ENCODE peak calls at places on chromosome 6, in six cellular contexts. One of them, this sample, is unnamed.

GRCh38 chr6:8939615-8940014 is 504.3 kb upstream of the SLC35B3 start:
- DNase-seq in left ventricle myocardium inferior: no peak
- DNase-seq in NCI-H748 treated with DMSO at 0.1 percent for 48 hours: peak
- DNase-seq in heart left ventricle: no peak
- DNase-seq in EL: peak
- DNase-seq in H1: no peak
- DNase-seq in this sample: peak

GRCh38 chr6:160041608-160042007 is 72.7 kb downstream of the IGF2R start:
- DNase-seq in left ventricle myocardium inferior: peak
- DNase-seq in NCI-H748 treated with DMSO at 0.1 percent for 48 hours: no peak
- DNase-seq in heart left ventricle: peak
- DNase-seq in EL: peak
- DNase-seq in H1: no peak
- DNase-seq in this sample: peak

GRCh38 chr6:30810813-30811329 is 66.5 kb upstream of the IER3 start:
- DNase-seq in left ventricle myocardium inferior: no peak
- DNase-seq in NCI-H748 treated with DMSO at 0.1 percent for 48 hours: no peak
- DNase-seq in heart left ventricle: no peak
- DNase-seq in EL: no peak
- DNase-seq in H1: no peak
- DNase-seq in this sample: no peak

GRCh38 chr6:93819189-93819588 is 399.8 kb upstream of the EPHA7 start:
- DNase-seq in left ventricle myocardium inferior: no peak
- DNase-seq in NCI-H748 treated with DMSO at 0.1 percent for 48 hours: no peak
- DNase-seq in heart left ventricle: no peak
- DNase-seq in EL: no peak
- DNase-seq in H1: no peak
- DNase-seq in this sample: no peak

GRCh38 chr6:145557474-145557873 is 177.8 kb downstream of the EPM2A start:
- DNase-seq in left ventricle myocardium inferior: no peak
- DNase-seq in NCI-H748 treated with DMSO at 0.1 percent for 48 hours: no peak
- DNase-seq in heart left ventricle: no peak
- DNase-seq in EL: no peak
- DNase-seq in H1: no peak
- DNase-seq in this sample: no peak

GRCh38 chr6:40227735-40228134 is 293.5 kb upstream of the MOCS1 start:
- DNase-seq in left ventricle myocardium inferior: no peak
- DNase-seq in NCI-H748 treated with DMSO at 0.1 percent for 48 hours: no peak
- DNase-seq in heart left ventricle: no peak
- DNase-seq in EL: no peak
- DNase-seq in H1: no peak
- DNase-seq in this sample: no peak

GRCh38 chr6:75458895-75459294 is 34.7 kb downstream of the FILIP1 start:
- DNase-seq in left ventricle myocardium inferior: no peak
- DNase-seq in NCI-H748 treated with DMSO at 0.1 percent for 48 hours: no peak
- DNase-seq in heart left ventricle: peak
- DNase-seq in EL: peak
- DNase-seq in H1: no peak
- DNase-seq in this sample: no peak

GRCh38 chr6:69349776-69350175 is 447.0 kb downstream of the LMBRD1 start:
- DNase-seq in left ventricle myocardium inferior: peak
- DNase-seq in NCI-H748 treated with DMSO at 0.1 percent for 48 hours: no peak
- DNase-seq in heart left ventricle: peak
- DNase-seq in EL: no peak
- DNase-seq in H1: no peak
- DNase-seq in this sample: no peak

GRCh38 chr6:17869010-17869752 is 118.3 kb downstream of the KIF13A start:
- DNase-seq in left ventricle myocardium inferior: no peak
- DNase-seq in NCI-H748 treated with DMSO at 0.1 percent for 48 hours: no peak
- DNase-seq in heart left ventricle: no peak
- DNase-seq in EL: peak
- DNase-seq in H1: no peak
- DNase-seq in this sample: no peak

GRCh38 chr6:145736854-145737181 is 1.5 kb upstream of the EPM2A start:
- DNase-seq in left ventricle myocardium inferior: no peak
- DNase-seq in NCI-H748 treated with DMSO at 0.1 percent for 48 hours: no peak
- DNase-seq in heart left ventricle: no peak
- DNase-seq in EL: no peak
- DNase-seq in H1: no peak
- DNase-seq in this sample: no peak

GRCh38 chr6:13463327-13463717 is 24.1 kb downstream of the GFOD1 start:
- DNase-seq in left ventricle myocardium inferior: no peak
- DNase-seq in NCI-H748 treated with DMSO at 0.1 percent for 48 hours: no peak
- DNase-seq in heart left ventricle: no peak
- DNase-seq in EL: no peak
- DNase-seq in H1: no peak
- DNase-seq in this sample: no peak

GRCh38 chr6:99743647-99744046 is 137.0 kb downstream of the PRDM13 start:
- DNase-seq in left ventricle myocardium inferior: no peak
- DNase-seq in NCI-H748 treated with DMSO at 0.1 percent for 48 hours: no peak
- DNase-seq in heart left ventricle: no peak
- DNase-seq in EL: no peak
- DNase-seq in H1: no peak
- DNase-seq in this sample: no peak

GRCh38 chr6:121951918-121952379 is 447.5 kb upstream of the HSF2 start:
- DNase-seq in left ventricle myocardium inferior: no peak
- DNase-seq in NCI-H748 treated with DMSO at 0.1 percent for 48 hours: no peak
- DNase-seq in heart left ventricle: no peak
- DNase-seq in EL: peak
- DNase-seq in H1: no peak
- DNase-seq in this sample: peak

GRCh38 chr6:82370788-82371187 is 7.2 kb downstream of the TPBG start:
- DNase-seq in left ventricle myocardium inferior: no peak
- DNase-seq in NCI-H748 treated with DMSO at 0.1 percent for 48 hours: peak
- DNase-seq in heart left ventricle: no peak
- DNase-seq in EL: no peak
- DNase-seq in H1: no peak
- DNase-seq in this sample: no peak

GRCh38 chr6:145815875-145816274 is 1.3 kb upstream of the FBXO30 start:
- DNase-seq in left ventricle myocardium inferior: no peak
- DNase-seq in NCI-H748 treated with DMSO at 0.1 percent for 48 hours: no peak
- DNase-seq in heart left ventricle: peak
- DNase-seq in EL: peak
- DNase-seq in H1: no peak
- DNase-seq in this sample: no peak

GRCh38 chr6:84193140-84193708 is 34.2 kb downstream of the CEP162 start:
- DNase-seq in left ventricle myocardium inferior: no peak
- DNase-seq in NCI-H748 treated with DMSO at 0.1 percent for 48 hours: no peak
- DNase-seq in heart left ventricle: no peak
- DNase-seq in EL: peak
- DNase-seq in H1: no peak
- DNase-seq in this sample: no peak

GRCh38 chr6:77653817-77654216 is 978 bp downstream of the MEI4 start:
- DNase-seq in left ventricle myocardium inferior: no peak
- DNase-seq in NCI-H748 treated with DMSO at 0.1 percent for 48 hours: no peak
- DNase-seq in heart left ventricle: no peak
- DNase-seq in EL: no peak
- DNase-seq in H1: no peak
- DNase-seq in this sample: no peak

GRCh38 chr6:81487489-81487888 is 265.0 kb downstream of the TENT5A start:
- DNase-seq in left ventricle myocardium inferior: peak
- DNase-seq in NCI-H748 treated with DMSO at 0.1 percent for 48 hours: no peak
- DNase-seq in heart left ventricle: peak
- DNase-seq in EL: no peak
- DNase-seq in H1: no peak
- DNase-seq in this sample: no peak

GRCh38 chr6:157656437-157657005 is 166.5 kb upstream of the SNX9 start:
- DNase-seq in left ventricle myocardium inferior: no peak
- DNase-seq in NCI-H748 treated with DMSO at 0.1 percent for 48 hours: no peak
- DNase-seq in heart left ventricle: no peak
- DNase-seq in EL: peak
- DNase-seq in H1: no peak
- DNase-seq in this sample: no peak

GRCh38 chr6:47670851-47671250 is 27.5 kb upstream of the ADGRF4 start:
- DNase-seq in left ventricle myocardium inferior: no peak
- DNase-seq in NCI-H748 treated with DMSO at 0.1 percent for 48 hours: no peak
- DNase-seq in heart left ventricle: no peak
- DNase-seq in EL: no peak
- DNase-seq in H1: no peak
- DNase-seq in this sample: no peak

GRCh38 chr6:152277826-152278247 is 359.3 kb downstream of the SYNE1 start:
- DNase-seq in left ventricle myocardium inferior: peak
- DNase-seq in NCI-H748 treated with DMSO at 0.1 percent for 48 hours: no peak
- DNase-seq in heart left ventricle: no peak
- DNase-seq in EL: no peak
- DNase-seq in H1: no peak
- DNase-seq in this sample: no peak

GRCh38 chr6:52089758-52090348 is 2.4 kb upstream of the PKHD1 start:
- DNase-seq in left ventricle myocardium inferior: no peak
- DNase-seq in NCI-H748 treated with DMSO at 0.1 percent for 48 hours: no peak
- DNase-seq in heart left ventricle: no peak
- DNase-seq in EL: no peak
- DNase-seq in H1: no peak
- DNase-seq in this sample: peak

GRCh38 chr6:41191569-41191968 is 9.4 kb downstream of the TREML2 start:
- DNase-seq in left ventricle myocardium inferior: peak
- DNase-seq in NCI-H748 treated with DMSO at 0.1 percent for 48 hours: no peak
- DNase-seq in heart left ventricle: no peak
- DNase-seq in EL: peak
- DNase-seq in H1: peak
- DNase-seq in this sample: no peak